ENCODE peak calls at places on chromosomes 16 and 17, in six cellular contexts. K is left lung; A is naive thymus-derived CD4-positive, alpha-beta T cell; H is esophagus squamous epithelium; U is Peyer's patch; C is cardiac muscle cell. O is an unnamed sample. For H3K9me3, the result is how much of the 10 kb centered on the place peaks cover.

GRCh38 chr16:11053916-11054460 is 109.6 kb downstream of the CLEC16A start:
- DNase-seq in K (no peak), A (no peak), H (no peak), U (peak), C (no peak), O (no peak)

GRCh38 chr16:52114414-52114813 is 432.5 kb downstream of the TOX3 start:
- DNase-seq in K (no peak), A (no peak), H (no peak), U (no peak), C (no peak), O (no peak)

GRCh38 chr16:52141871-52142270 is 405.1 kb downstream of the TOX3 start:
- DNase-seq in K (no peak), A (no peak), H (no peak), U (no peak), C (no peak), O (no peak)

GRCh38 chr17:75250009-75250471 is 11.4 kb downstream of the GGA3 start:
- DNase-seq in K (peak), A (peak), H (no peak), U (peak), C (no peak), O (peak)

GRCh38 chr16:86303787-86304685 is 206.3 kb upstream of the FOXF1 start:
- DNase-seq in K (no peak), A (no peak), H (no peak), U (peak), C (no peak), O (no peak)

GRCh38 chr17:373616-374225 is 21.1 kb upstream of the RPH3AL start:
- DNase-seq in K (no peak), A (no peak), H (no peak), U (peak), C (no peak), O (no peak)

GRCh38 chr17:42526031-42526444 is 10.0 kb upstream of the NAGLU start:
- DNase-seq in K (no peak), A (no peak), H (no peak), U (no peak), C (no peak), O (no peak)

GRCh38 chr17:63193827-63194226 is 227.8 kb downstream of the TANC2 start:
- DNase-seq in K (no peak), A (no peak), H (no peak), U (no peak), C (no peak), O (no peak)

GRCh38 chr16:19542138-19542821 is 13.2 kb upstream of the VPS35L start:
- DNase-seq in K (no peak), A (no peak), H (no peak), U (no peak), C (no peak), O (no peak)

GRCh38 chr16:56348168-56349085 is 76.9 kb downstream of the AMFR start:
- DNase-seq in K (peak), A (no peak), H (no peak), U (no peak), C (no peak), O (no peak)

GRCh38 chr17:82518826-82519810 is at the start of gene FOXK2:
- DNase-seq in K (peak), A (peak), H (peak), U (peak), C (peak), O (peak)

GRCh38 chr17:41547921-41548843 is 20.1 kb upstream of the KRT19 start:
- DNase-seq in K (peak), A (no peak), H (no peak), U (peak), C (no peak), O (no peak)

GRCh38 chr17:49717371-49717841 is 9.6 kb upstream of the SLC35B1 start:
- DNase-seq in K (no peak), A (no peak), H (no peak), U (no peak), C (no peak), O (no peak)

GRCh38 chr17:19346351-19347255 is 15.9 kb downstream of the B9D1 start:
- DNase-seq in K (peak), A (no peak), H (no peak), U (peak), C (no peak), O (no peak)

GRCh38 chr17:75639771-75640555 is 6.7 kb downstream of the SMIM5 start:
- DNase-seq in K (peak), A (no peak), H (no peak), U (no peak), C (no peak), O (no peak)

GRCh38 chr16:47392114-47392513 is 68.7 kb downstream of the ITFG1 start:
- DNase-seq in K (no peak), A (no peak), H (no peak), U (no peak), C (no peak), O (no peak)

GRCh38 chr16:50585331-50585776 is 37.2 kb downstream of the NKD1 start:
- DNase-seq in K (no peak), A (no peak), H (no peak), U (peak), C (peak), O (no peak)

GRCh38 chr17:50059256-50059655 is 3.3 kb downstream of the ITGA3 start:
- DNase-seq in K (no peak), A (no peak), H (no peak), U (no peak), C (no peak), O (no peak)

GRCh38 chr17:29151567-29151966 is 28.6 kb downstream of the MYO18A start:
- DNase-seq in K (no peak), A (no peak), H (no peak), U (no peak), C (peak), O (no peak)

GRCh38 chr16:2767891-2768290 is 9.2 kb downstream of the ELOB start:
- DNase-seq in K (no peak), A (no peak), H (no peak), U (no peak), C (no peak), O (no peak)

GRCh38 chr17:36195474-36196098 is 972 bp downstream of the CCL3L1 start:
- DNase-seq in K (peak), A (no peak), H (no peak), U (no peak), C (no peak), O (no peak)

GRCh38 chr17:38656959-38657823 is 17.6 kb downstream of the EPOP start:
- DNase-seq in K (no peak), A (no peak), H (no peak), U (no peak), C (no peak), O (no peak)

GRCh38 chr16:60166-60565 is 6.5 kb downstream of the SNRNP25 start:
- DNase-seq in K (peak), A (no peak), H (no peak), U (no peak), C (no peak), O (no peak)

GRCh38 chr17:76538281-76538931 is 897 bp upstream of the CYGB start:
- DNase-seq in K (peak), A (no peak), H (no peak), U (no peak), C (no peak), O (no peak)

GRCh38 chr17:2453325-2453724 is 52.5 kb upstream of the MNT start:
- DNase-seq in K (no peak), A (no peak), H (no peak), U (no peak), C (no peak), O (no peak)

GRCh38 chr17:74176546-74177001 is 26.9 kb upstream of the RPL38 start:
- DNase-seq in K (no peak), A (no peak), H (no peak), U (peak), C (peak), O (no peak)

GRCh38 chr17:57603978-57604377 is 141.1 kb downstream of the CCDC182 start:
- DNase-seq in K (no peak), A (peak), H (no peak), U (peak), C (no peak), O (peak)

GRCh38 chr17:65022751-65023421 is 33.7 kb downstream of the GNA13 start:
- DNase-seq in K (no peak), A (no peak), H (no peak), U (no peak), C (no peak), O (no peak)

GRCh38 chr17:80774146-80774545 is 217.5 kb upstream of the CHMP6 start:
- DNase-seq in K (no peak), A (no peak), H (no peak), U (no peak), C (no peak), O (no peak)

GRCh38 chr17:63185420-63185819 is 219.4 kb downstream of the TANC2 start:
- DNase-seq in K (no peak), A (no peak), H (no peak), U (no peak), C (no peak), O (no peak)

GRCh38 chr17:39462644-39463375 is 1.5 kb downstream of the CDK12 start:
- DNase-seq in K (no peak), A (no peak), H (no peak), U (peak), C (peak), O (no peak)

GRCh38 chr16:88283596-88283995 is 99.2 kb upstream of the ZNF469 start:
- DNase-seq in K (peak), A (no peak), H (no peak), U (no peak), C (no peak), O (no peak)
- H3K9me3 ChIP-seq in K (under half), A (under half), H (under half), U (under half), C (under half), O (under half)

GRCh38 chr17:22510504-22510903 is 818.2 kb downstream of the KCNJ18 start:
- DNase-seq in K (no peak), A (no peak), H (no peak), U (no peak), C (no peak), O (no peak)

GRCh38 chr17:22512997-22513538 is 820.7 kb downstream of the KCNJ18 start:
- DNase-seq in K (no peak), A (no peak), H (no peak), U (no peak), C (no peak), O (no peak)

GRCh38 chr17:22511431-22511830 is 819.1 kb downstream of the KCNJ18 start:
- DNase-seq in K (no peak), A (no peak), H (no peak), U (no peak), C (no peak), O (no peak)

GRCh38 chr17:22512506-22512905 is 820.2 kb downstream of the KCNJ18 start:
- DNase-seq in K (no peak), A (no peak), H (no peak), U (no peak), C (no peak), O (no peak)

DNA sequence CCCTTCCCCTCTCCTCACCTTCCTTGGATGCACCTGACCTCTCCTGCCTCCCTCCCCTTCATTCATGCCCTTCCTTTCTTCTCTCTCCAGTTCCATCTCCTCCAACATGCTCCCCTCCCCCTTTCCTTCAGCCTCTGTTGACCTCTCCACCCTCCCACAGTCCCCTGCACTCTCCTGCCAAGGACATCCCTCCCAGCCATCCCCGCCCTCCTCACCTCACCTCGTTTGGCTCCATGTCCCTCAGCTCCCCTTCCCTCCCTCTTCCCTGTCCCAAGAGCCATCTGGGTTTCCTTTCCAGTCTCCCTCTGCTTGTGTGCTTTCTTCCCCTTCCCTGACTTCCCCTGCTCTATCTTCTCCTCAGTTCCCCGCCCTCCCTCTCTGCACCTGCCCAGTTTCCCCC is 819.7 kb downstream of the KCNJ18 start:
- DNase-seq in K (no peak), A (no peak), H (no peak), U (no peak), C (no peak), O (no peak)
- H3K9me3 ChIP-seq in K (under half), A (under half), H (under half), U (under half), C (under half), O (under half)

GRCh38 chr17:53135969-53136368 is 686.8 kb upstream of the KIF2B start:
- DNase-seq in K (no peak), A (no peak), H (no peak), U (no peak), C (no peak), O (no peak)
- H3K9me3 ChIP-seq in K (under half), A (under half), H (under half), U (under half), C (under half), O (under half)

GRCh38 chr16:24573141-24573540 is 33.8 kb downstream of the RBBP6 start:
- DNase-seq in K (no peak), A (no peak), H (no peak), U (no peak), C (no peak), O (no peak)

GRCh38 chr16:24577167-24577566 is 37.8 kb downstream of the RBBP6 start:
- DNase-seq in K (no peak), A (no peak), H (no peak), U (no peak), C (no peak), O (no peak)

GRCh38 chr16:24568392-24568791 is 29.0 kb downstream of the RBBP6 start:
- DNase-seq in K (no peak), A (no peak), H (no peak), U (no peak), C (no peak), O (no peak)

GRCh38 chr16:24572069-24572468 is 32.7 kb downstream of the RBBP6 start:
- DNase-seq in K (no peak), A (no peak), H (no peak), U (no peak), C (no peak), O (no peak)
- H3K9me3 ChIP-seq in K (under half), A (under half), H (under half), U (under half), C (under half), O (under half)

DNA sequence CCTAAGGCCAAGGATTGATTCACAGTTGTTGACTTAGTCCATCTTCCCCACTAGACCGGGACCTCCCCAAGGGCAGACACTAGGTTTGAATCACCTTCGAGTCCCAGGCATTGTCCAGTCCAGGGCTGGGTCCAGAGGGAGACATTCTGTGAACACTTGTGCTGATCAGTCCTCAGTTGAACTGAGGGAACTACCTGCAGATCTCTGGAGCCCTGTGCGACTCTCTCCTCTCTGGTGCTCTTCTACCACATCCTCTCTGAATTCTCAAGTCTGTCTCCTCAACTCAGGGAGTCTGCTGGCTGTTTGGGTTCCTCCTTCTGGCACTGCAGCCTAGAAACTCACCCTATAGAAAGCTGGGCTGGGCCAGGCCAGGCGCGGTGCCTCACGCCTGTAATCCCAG is 10.8 kb downstream of the ZNF232 start:
- DNase-seq in K (no peak), A (no peak), H (no peak), U (no peak), C (no peak), O (no peak)
- H3K9me3 ChIP-seq in K (under half), A (under half), H (under half), U (under half), C (under half), O (under half)

DNA sequence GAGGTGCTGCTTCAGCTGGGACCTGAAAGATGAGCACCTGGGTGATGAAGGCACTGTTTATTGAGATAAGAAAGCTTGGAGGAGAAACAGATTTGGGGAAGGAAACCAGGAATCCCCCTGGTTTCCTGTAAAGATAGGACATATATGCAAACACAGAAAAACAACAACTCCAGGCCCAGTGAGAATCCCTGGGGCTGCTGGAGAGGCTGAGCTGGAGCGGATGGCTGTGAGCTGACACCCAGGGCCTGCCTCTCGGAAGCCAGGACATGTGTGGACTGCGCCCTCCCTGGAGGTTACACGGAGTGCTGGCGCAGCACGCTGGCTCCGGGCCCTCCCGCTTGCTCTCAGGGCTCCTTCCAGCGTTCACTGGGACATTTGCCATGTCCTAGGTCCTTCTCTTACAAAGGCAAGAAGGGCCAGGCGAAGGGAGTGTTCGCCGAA is 57.5 kb downstream of the CYB5B start:
- DNase-seq in K (peak), A (no peak), H (no peak), U (peak), C (no peak), O (no peak)
- H3K9me3 ChIP-seq in K (under half), A (under half), H (under half), U (under half), C (under half), O (under half)

DNA sequence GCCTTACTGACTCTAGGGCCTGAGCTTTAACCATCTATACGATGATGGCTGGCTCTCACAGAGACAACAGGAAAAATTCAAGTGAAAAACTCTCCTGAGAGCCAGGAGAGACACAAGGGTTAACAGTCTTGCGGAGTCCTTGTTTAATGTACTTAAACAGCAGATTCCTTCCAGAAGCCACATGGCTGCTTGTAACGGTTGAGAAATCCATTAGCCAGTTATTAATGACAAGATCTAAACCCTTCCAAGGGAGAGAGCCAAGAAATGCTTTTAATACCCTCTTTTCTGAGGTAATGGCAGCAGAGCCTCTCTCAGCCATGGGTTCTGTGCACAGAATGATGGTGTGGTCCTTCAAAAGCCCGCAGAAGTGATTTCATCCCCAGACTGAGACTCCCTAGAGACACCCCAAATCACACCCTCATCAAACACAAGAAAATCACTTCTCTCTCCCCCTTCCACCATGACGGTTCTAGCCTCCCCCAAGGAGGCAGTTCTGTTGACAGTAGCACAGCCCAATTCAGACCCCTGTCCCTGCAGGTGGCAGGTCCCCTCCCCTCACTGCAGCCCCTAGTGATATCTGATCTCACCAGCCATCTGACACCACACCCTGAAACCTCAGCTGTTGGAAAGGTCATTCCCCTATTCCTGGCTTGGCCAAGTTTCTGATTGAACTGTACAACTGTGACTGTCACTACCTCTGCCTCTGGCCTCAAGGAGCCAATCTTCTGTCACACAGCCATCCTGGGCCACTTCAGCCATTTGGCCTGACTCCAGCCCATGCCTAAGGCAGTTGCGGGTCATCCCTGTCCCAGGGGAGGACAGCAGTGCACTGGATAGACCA is 5.0 kb upstream of the ALDOA start:
- DNase-seq in K (peak), A (no peak), H (no peak), U (no peak), C (peak), O (no peak)
- H3K9me3 ChIP-seq in K (under half), A (under half), H (under half), U (under half), C (under half), O (under half)

O was measured in T-helper 17 cell.